ENCODE peak calls at places on chromosomes 11 and 22, in nine cellular contexts. One of them, this sample, is unnamed.

GRCh38 chr11:67420147-67420645 is 4.7 kb downstream of the CARNS1 start:
- DNase-seq in mucosa of gallbladder: no peak
- DNase-seq in uterus: no peak
- DNase-seq in CD4-positive, CD25-positive, alpha-beta regulatory T cell: no peak
- DNase-seq in GM12892: no peak
- DNase-seq in neural crest cell: no peak
- DNase-seq in fibroblast of villous mesenchyme: no peak
- DNase-seq in fibroblast of lung: no peak
- DNase-seq in stimulated activated CD4-positive, alpha-beta T cell treated with anti-CD3 and anti-CD28 coated beads, Interleukin-1b, Interleukin-23, amount 100 ng/mL, for 1 hour: no peak
- DNase-seq in this sample: no peak

GRCh38 chr22:24392218-24392931 is 35.0 kb upstream of the ADORA2A start:
- DNase-seq in mucosa of gallbladder: no peak
- DNase-seq in uterus: no peak
- DNase-seq in CD4-positive, CD25-positive, alpha-beta regulatory T cell: no peak
- DNase-seq in GM12892: no peak
- DNase-seq in neural crest cell: no peak
- DNase-seq in fibroblast of villous mesenchyme: peak
- DNase-seq in fibroblast of lung: no peak
- DNase-seq in stimulated activated CD4-positive, alpha-beta T cell treated with anti-CD3 and anti-CD28 coated beads, Interleukin-1b, Interleukin-23, amount 100 ng/mL, for 1 hour: no peak
- DNase-seq in this sample: no peak

GRCh38 chr11:108494182-108494581 is 4.0 kb downstream of the POGLUT3 start:
- DNase-seq in mucosa of gallbladder: no peak
- DNase-seq in uterus: no peak
- DNase-seq in CD4-positive, CD25-positive, alpha-beta regulatory T cell: no peak
- DNase-seq in GM12892: no peak
- DNase-seq in neural crest cell: no peak
- DNase-seq in fibroblast of villous mesenchyme: no peak
- DNase-seq in fibroblast of lung: no peak
- DNase-seq in stimulated activated CD4-positive, alpha-beta T cell treated with anti-CD3 and anti-CD28 coated beads, Interleukin-1b, Interleukin-23, amount 100 ng/mL, for 1 hour: no peak
- DNase-seq in this sample: no peak

GRCh38 chr11:1113405-1114201 is 38.9 kb downstream of the MUC2 start:
- DNase-seq in mucosa of gallbladder: no peak
- DNase-seq in uterus: no peak
- DNase-seq in CD4-positive, CD25-positive, alpha-beta regulatory T cell: no peak
- DNase-seq in GM12892: no peak
- DNase-seq in neural crest cell: no peak
- DNase-seq in fibroblast of villous mesenchyme: no peak
- DNase-seq in fibroblast of lung: no peak
- DNase-seq in stimulated activated CD4-positive, alpha-beta T cell treated with anti-CD3 and anti-CD28 coated beads, Interleukin-1b, Interleukin-23, amount 100 ng/mL, for 1 hour: no peak
- DNase-seq in this sample: no peak

GRCh38 chr22:26428515-26429457 is at the start of gene ASPHD2:
- DNase-seq in mucosa of gallbladder: peak
- DNase-seq in uterus: peak
- DNase-seq in CD4-positive, CD25-positive, alpha-beta regulatory T cell: peak
- DNase-seq in GM12892: peak
- DNase-seq in neural crest cell: peak
- DNase-seq in fibroblast of villous mesenchyme: peak
- DNase-seq in fibroblast of lung: peak
- DNase-seq in stimulated activated CD4-positive, alpha-beta T cell treated with anti-CD3 and anti-CD28 coated beads, Interleukin-1b, Interleukin-23, amount 100 ng/mL, for 1 hour: peak
- DNase-seq in this sample: peak

GRCh38 chr22:37369536-37369935 is 57.7 kb downstream of the ELFN2 start:
- DNase-seq in mucosa of gallbladder: no peak
- DNase-seq in uterus: no peak
- DNase-seq in CD4-positive, CD25-positive, alpha-beta regulatory T cell: no peak
- DNase-seq in GM12892: no peak
- DNase-seq in neural crest cell: no peak
- DNase-seq in fibroblast of villous mesenchyme: no peak
- DNase-seq in fibroblast of lung: no peak
- DNase-seq in stimulated activated CD4-positive, alpha-beta T cell treated with anti-CD3 and anti-CD28 coated beads, Interleukin-1b, Interleukin-23, amount 100 ng/mL, for 1 hour: no peak
- DNase-seq in this sample: no peak

GRCh38 chr11:17813391-17814059 is 78.9 kb downstream of the KCNC1 start:
- DNase-seq in mucosa of gallbladder: no peak
- DNase-seq in uterus: no peak
- DNase-seq in CD4-positive, CD25-positive, alpha-beta regulatory T cell: no peak
- DNase-seq in GM12892: no peak
- DNase-seq in neural crest cell: no peak
- DNase-seq in fibroblast of villous mesenchyme: no peak
- DNase-seq in fibroblast of lung: peak
- DNase-seq in stimulated activated CD4-positive, alpha-beta T cell treated with anti-CD3 and anti-CD28 coated beads, Interleukin-1b, Interleukin-23, amount 100 ng/mL, for 1 hour: no peak
- DNase-seq in this sample: no peak

GRCh38 chr11:2558861-2559526 is 114.2 kb downstream of the KCNQ1 start:
- DNase-seq in mucosa of gallbladder: no peak
- DNase-seq in uterus: no peak
- DNase-seq in CD4-positive, CD25-positive, alpha-beta regulatory T cell: no peak
- DNase-seq in GM12892: no peak
- DNase-seq in neural crest cell: no peak
- DNase-seq in fibroblast of villous mesenchyme: no peak
- DNase-seq in fibroblast of lung: no peak
- DNase-seq in stimulated activated CD4-positive, alpha-beta T cell treated with anti-CD3 and anti-CD28 coated beads, Interleukin-1b, Interleukin-23, amount 100 ng/mL, for 1 hour: no peak
- DNase-seq in this sample: no peak

GRCh38 chr22:21015051-21016006 is at the start of gene P2RX6:
- DNase-seq in mucosa of gallbladder: no peak
- DNase-seq in uterus: no peak
- DNase-seq in CD4-positive, CD25-positive, alpha-beta regulatory T cell: no peak
- DNase-seq in GM12892: no peak
- DNase-seq in neural crest cell: no peak
- DNase-seq in fibroblast of villous mesenchyme: no peak
- DNase-seq in fibroblast of lung: peak
- DNase-seq in stimulated activated CD4-positive, alpha-beta T cell treated with anti-CD3 and anti-CD28 coated beads, Interleukin-1b, Interleukin-23, amount 100 ng/mL, for 1 hour: no peak
- DNase-seq in this sample: no peak

GRCh38 chr11:46664612-46665011 is 35.8 kb downstream of the ARHGAP1 start:
- DNase-seq in mucosa of gallbladder: no peak
- DNase-seq in uterus: no peak
- DNase-seq in CD4-positive, CD25-positive, alpha-beta regulatory T cell: no peak
- DNase-seq in GM12892: no peak
- DNase-seq in neural crest cell: no peak
- DNase-seq in fibroblast of villous mesenchyme: no peak
- DNase-seq in fibroblast of lung: no peak
- DNase-seq in stimulated activated CD4-positive, alpha-beta T cell treated with anti-CD3 and anti-CD28 coated beads, Interleukin-1b, Interleukin-23, amount 100 ng/mL, for 1 hour: no peak
- DNase-seq in this sample: no peak

GRCh38 chr22:27801197-27801615 is 350 bp downstream of the MN1 start:
- DNase-seq in mucosa of gallbladder: no peak
- DNase-seq in uterus: no peak
- DNase-seq in CD4-positive, CD25-positive, alpha-beta regulatory T cell: peak
- DNase-seq in GM12892: no peak
- DNase-seq in neural crest cell: peak
- DNase-seq in fibroblast of villous mesenchyme: peak
- DNase-seq in fibroblast of lung: peak
- DNase-seq in stimulated activated CD4-positive, alpha-beta T cell treated with anti-CD3 and anti-CD28 coated beads, Interleukin-1b, Interleukin-23, amount 100 ng/mL, for 1 hour: no peak
- DNase-seq in this sample: no peak